ENCODE peak calls at places on chromosome 18, in seven cellular contexts. K is aorta, W is ascending aorta, P is cardiac muscle cell, B is transverse colon, Q is colonic mucosa, C is MM.1S. O is an unnamed sample. For H3K4me1, the result is how much of the 10 kb centered on the place peaks cover.

GRCh38 chr18:36329684-36330434 is 32.3 kb downstream of the FHOD3 start:
- DNase-seq in K (no peak), W (no peak), P (no peak), B (no peak), Q (no peak), C (no peak), O (no peak)

GRCh38 chr18:69838620-69839411 is 108.9 kb downstream of the CD226 start:
- DNase-seq in K (no peak), W (no peak), P (no peak), B (no peak), Q (no peak), C (no peak), O (peak)

GRCh38 chr18:26655614-26656400 is 107.5 kb upstream of the KCTD1 start:
- DNase-seq in K (peak), W (peak), P (peak), B (peak), Q (peak), C (peak), O (peak)

GRCh38 chr18:11587846-11588245 is 21.6 kb upstream of the SLC35G4 start:
- DNase-seq in K (no peak), W (no peak), P (no peak), B (no peak), Q (no peak), C (peak), O (no peak)

GRCh38 chr18:46042571-46043123 is 29.4 kb downstream of the PSTPIP2 start:
- DNase-seq in K (no peak), W (no peak), P (no peak), B (no peak), Q (no peak), C (no peak), O (peak)

GRCh38 chr18:68056936-68057335 is 540.4 kb upstream of the DSEL start:
- DNase-seq in K (no peak), W (no peak), P (no peak), B (no peak), Q (no peak), C (no peak), O (no peak)

GRCh38 chr18:47582055-47582454 is 330.6 kb upstream of the SKOR2 start:
- DNase-seq in K (no peak), W (no peak), P (no peak), B (no peak), Q (no peak), C (no peak), O (no peak)

GRCh38 chr18:31102020-31102684 is at the start of gene DSC2:
- DNase-seq in K (peak), W (peak), P (peak), B (peak), Q (peak), C (no peak), O (no peak)

GRCh38 chr18:44960580-44960979 is 279.9 kb downstream of the SETBP1 start:
- DNase-seq in K (no peak), W (no peak), P (no peak), B (no peak), Q (no peak), C (no peak), O (no peak)

GRCh38 chr18:9817286-9817685 is 68.5 kb upstream of the TXNDC2 start:
- DNase-seq in K (no peak), W (no peak), P (no peak), B (no peak), Q (no peak), C (no peak), O (no peak)
- H3K27ac ChIP-seq in K (no peak), W (no peak), P (no peak), B (no peak), Q (no peak), C (no peak), O (no peak)

GRCh38 chr18:63198098-63198760 is 121.3 kb downstream of the BCL2 start:
- DNase-seq in K (no peak), W (no peak), P (no peak), B (no peak), Q (no peak), C (no peak), O (no peak)
- H3K4me3 ChIP-seq in K (no peak), W (no peak), P (no peak), B (no peak), Q (no peak), C (no peak), O (no peak)

GRCh38 chr18:6648581-6648980 is 80.9 kb upstream of the ARHGAP28 start:
- DNase-seq in K (no peak), W (no peak), P (no peak), B (no peak), Q (no peak), C (no peak), O (no peak)

GRCh38 chr18:6650063-6650462 is 79.5 kb upstream of the ARHGAP28 start:
- DNase-seq in K (no peak), W (no peak), P (no peak), B (no peak), Q (no peak), C (no peak), O (no peak)

GRCh38 chr18:6650756-6651155 is 78.8 kb upstream of the ARHGAP28 start:
- DNase-seq in K (no peak), W (no peak), P (no peak), B (no peak), Q (no peak), C (no peak), O (no peak)

GRCh38 chr18:6653880-6654279 is 75.6 kb upstream of the ARHGAP28 start:
- DNase-seq in K (no peak), W (no peak), P (no peak), B (no peak), Q (no peak), C (no peak), O (no peak)

DNA sequence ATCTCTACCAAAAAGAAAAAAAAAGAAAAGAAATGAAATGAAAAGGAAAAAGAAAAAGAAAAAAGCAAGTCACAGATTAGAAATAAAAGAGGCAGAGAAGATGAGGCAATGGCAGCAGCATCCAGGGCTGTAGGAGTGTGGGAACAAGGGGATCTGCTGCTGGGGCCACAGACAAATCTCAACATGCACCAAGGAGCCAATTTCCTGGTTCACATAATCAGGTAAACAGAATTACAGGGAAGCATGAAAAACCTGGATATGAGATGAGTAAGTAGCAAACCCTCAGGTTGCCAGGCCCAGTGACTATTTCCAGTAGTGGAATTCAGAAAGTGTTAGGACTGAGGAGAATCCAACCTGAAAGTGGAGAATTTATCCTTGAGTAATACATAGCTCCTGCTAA is 77.4 kb upstream of the ARHGAP28 start:
- DNase-seq in K (no peak), W (no peak), P (no peak), B (no peak), Q (no peak), C (no peak), O (no peak)
- H3K4me1 ChIP-seq in K (under half), W (under half), P (under half), B (under half), Q (under half), C (under half), O (under half)

GRCh38 chr18:62877448-62878221 is 162.3 kb downstream of the PHLPP1 start:
- DNase-seq in K (no peak), W (no peak), P (peak), B (no peak), Q (no peak), C (no peak), O (peak)
- H3K27ac ChIP-seq in K (no peak), W (peak), P (peak), B (no peak), Q (no peak), C (no peak), O (peak)

DNA sequence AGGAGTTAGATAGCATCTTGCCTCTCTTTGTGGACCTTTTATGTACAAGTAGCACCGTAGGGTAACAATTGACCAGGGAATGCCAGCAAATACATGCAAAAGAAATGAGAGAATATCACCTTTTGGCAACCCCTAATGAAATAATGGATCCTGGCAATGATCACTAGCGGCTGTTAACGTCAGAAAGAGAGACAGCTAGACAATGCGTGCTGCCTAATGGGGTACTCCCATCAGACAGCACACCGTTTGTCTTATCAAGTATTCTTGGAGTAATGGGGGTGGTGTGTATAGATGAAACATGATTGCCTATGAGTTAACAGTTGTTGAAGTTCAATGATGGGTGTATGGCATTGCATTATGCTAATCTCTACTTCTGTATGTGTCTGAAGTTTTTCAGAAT is 1.6 kb downstream of the ELAC1 start:
- DNase-seq in K (no peak), W (no peak), P (no peak), B (no peak), Q (no peak), C (no peak), O (no peak)
- H3K4me3 ChIP-seq in K (no peak), W (no peak), P (no peak), B (no peak), Q (no peak), C (no peak), O (no peak)

DNA sequence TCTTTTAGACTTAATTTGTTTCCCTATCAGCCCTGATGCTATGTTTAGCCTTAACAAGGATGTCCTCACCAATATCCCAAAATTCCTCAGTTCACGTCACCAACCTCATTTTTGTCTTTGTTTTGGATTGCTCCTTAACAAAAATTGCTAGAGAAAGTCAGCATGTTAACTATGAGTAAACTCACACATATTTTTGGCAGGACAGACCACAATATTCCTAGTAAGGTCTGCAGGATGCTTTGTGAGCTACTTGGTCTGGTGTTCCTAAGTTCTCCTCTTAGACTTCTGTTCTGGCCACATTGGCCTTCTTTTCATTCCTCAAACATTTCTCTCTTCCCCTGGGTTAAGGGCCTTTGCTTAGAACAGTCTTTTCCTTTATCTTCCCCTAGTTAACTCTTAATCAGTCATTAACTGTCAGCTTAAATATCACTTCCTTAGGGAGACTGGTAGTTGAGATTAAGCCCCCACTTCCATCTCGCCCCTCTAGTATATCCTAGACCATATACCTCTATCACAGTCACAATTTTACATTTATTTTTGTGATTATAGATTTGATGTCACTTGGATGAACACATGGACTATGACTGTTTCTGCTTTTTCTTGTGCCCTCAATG is 116.2 kb downstream of the ADCYAP1 start:
- DNase-seq in K (no peak), W (no peak), P (no peak), B (no peak), Q (no peak), C (no peak), O (no peak)
- H3K4me1 ChIP-seq in K (under half), W (under half), P (under half), B (under half), Q (under half), C (under half), O (under half)